ENCODE peak calls at places on chromosomes 7 and 10, in four cellular contexts. T is stomach, H is H1, B is GM12878. V is an unnamed sample.

GRCh38 chr10:117007080-117007479 is 2.1 kb upstream of the SHTN1 start:
- DNase-seq in T (no peak), H (no peak), B (no peak), V (peak)

GRCh38 chr10:131427253-131427652 is 115.7 kb upstream of the TCERG1L start:
- DNase-seq in T (no peak), H (no peak), B (no peak), V (no peak)

GRCh38 chr7:89797965-89798598 is 356.2 kb upstream of the STEAP1 start:
- DNase-seq in T (no peak), H (no peak), B (no peak), V (no peak)

GRCh38 chr7:148290451-148291005 is 300.0 kb upstream of the C7orf33 start:
- DNase-seq in T (no peak), H (no peak), B (no peak), V (no peak)

GRCh38 chr10:96618648-96619047 is 31.8 kb upstream of the TM9SF3 start:
- DNase-seq in T (peak), H (no peak), B (no peak), V (no peak)

GRCh38 chr10:58609525-58610150 is 97.0 kb downstream of the BICC1 start:
- DNase-seq in T (no peak), H (no peak), B (no peak), V (no peak)

GRCh38 chr10:94211187-94211529 is 151.6 kb downstream of the NOC3L start:
- DNase-seq in T (no peak), H (no peak), B (no peak), V (no peak)

GRCh38 chr10:23362879-23363787 is 18.5 kb upstream of the C10orf67 start:
- DNase-seq in T (no peak), H (no peak), B (no peak), V (no peak)

GRCh38 chr7:36301914-36302771 is 87.5 kb upstream of the ANLN start:
- DNase-seq in T (peak), H (no peak), B (no peak), V (peak)

GRCh38 chr10:73925539-73925938 is 14.6 kb downstream of the PLAU start:
- DNase-seq in T (no peak), H (no peak), B (no peak), V (no peak)

GRCh38 chr7:98286093-98286525 is 4.6 kb downstream of the BRI3 start:
- DNase-seq in T (peak), H (no peak), B (no peak), V (no peak)

GRCh38 chr7:15603124-15603523 is 41.3 kb upstream of the AGMO start:
- DNase-seq in T (no peak), H (no peak), B (no peak), V (no peak)

GRCh38 chr7:50687575-50688261 is 95.0 kb downstream of the GRB10 start:
- DNase-seq in T (no peak), H (no peak), B (no peak), V (no peak)

GRCh38 chr7:24129597-24129996 is 154.4 kb upstream of the NPY start:
- DNase-seq in T (no peak), H (no peak), B (no peak), V (no peak)

GRCh38 chr7:124728610-124729009 is 37.0 kb downstream of the GPR37 start:
- DNase-seq in T (no peak), H (no peak), B (no peak), V (no peak)

GRCh38 chr7:155951554-155952158 is 139.4 kb upstream of the SHH start:
- DNase-seq in T (peak), H (no peak), B (no peak), V (peak)

GRCh38 chr10:11823122-11823988 is at the start of gene PROSER2:
- DNase-seq in T (peak), H (no peak), B (no peak), V (peak)

GRCh38 chr10:30115391-30116253 is 56.2 kb upstream of the JCAD start:
- DNase-seq in T (no peak), H (no peak), B (no peak), V (peak)

GRCh38 chr7:5599543-5600200 is 176.0 kb upstream of the TNRC18 start:
- DNase-seq in T (no peak), H (no peak), B (no peak), V (no peak)

GRCh38 chr7:44978511-44979366 is at the start of gene MYO1G:
- DNase-seq in T (peak), H (no peak), B (peak), V (no peak)

GRCh38 chr7:22445140-22445722 is 54.8 kb downstream of the STEAP1B start:
- DNase-seq in T (peak), H (no peak), B (no peak), V (peak)

DNA sequence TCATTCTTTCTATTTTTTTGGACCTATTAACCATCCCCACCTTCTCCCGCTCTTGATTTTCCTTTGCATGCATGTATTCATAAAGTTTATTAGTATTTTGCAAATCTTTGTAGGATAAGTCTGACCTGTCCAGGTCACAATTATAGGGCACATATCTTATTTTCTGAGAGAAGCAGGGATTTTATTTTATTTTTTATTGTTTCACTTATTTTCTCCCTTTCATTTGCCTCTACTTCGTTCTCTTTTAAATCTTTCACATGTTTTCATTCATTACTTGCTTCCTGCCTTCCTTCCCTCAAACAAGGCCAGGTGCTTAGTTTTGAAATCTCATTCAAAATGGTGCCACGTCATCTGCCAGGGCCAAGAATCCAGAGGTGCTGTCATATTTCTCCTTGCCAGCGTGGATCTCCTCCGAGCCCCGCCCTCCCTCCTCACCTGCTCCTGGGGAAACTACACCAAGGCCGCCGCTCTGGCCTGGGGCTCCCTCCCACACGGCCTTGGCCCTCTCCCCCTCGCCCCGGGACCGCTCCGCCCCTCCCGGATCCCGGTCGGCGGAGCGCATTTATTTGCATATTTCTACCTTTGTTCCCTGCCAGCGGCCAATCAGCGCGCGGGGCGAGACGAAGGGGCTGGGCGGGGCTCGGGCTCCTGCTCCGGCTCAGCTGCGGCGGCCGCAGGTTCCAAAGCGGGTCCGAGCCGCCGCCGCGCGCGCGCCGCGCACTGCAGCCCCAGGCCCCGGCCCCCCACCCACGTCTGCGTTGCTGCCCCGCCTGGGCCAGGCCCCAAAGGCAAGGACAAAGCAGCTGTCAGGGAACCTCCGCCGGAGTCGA is at the start of gene TSPAN13:
- DNase-seq in T (peak), H (peak), B (no peak), V (peak)
- TF ChIP-seq POLR2AphosphoS5 in T (no peak), H (no peak), B (no peak), V (no peak)

DNA sequence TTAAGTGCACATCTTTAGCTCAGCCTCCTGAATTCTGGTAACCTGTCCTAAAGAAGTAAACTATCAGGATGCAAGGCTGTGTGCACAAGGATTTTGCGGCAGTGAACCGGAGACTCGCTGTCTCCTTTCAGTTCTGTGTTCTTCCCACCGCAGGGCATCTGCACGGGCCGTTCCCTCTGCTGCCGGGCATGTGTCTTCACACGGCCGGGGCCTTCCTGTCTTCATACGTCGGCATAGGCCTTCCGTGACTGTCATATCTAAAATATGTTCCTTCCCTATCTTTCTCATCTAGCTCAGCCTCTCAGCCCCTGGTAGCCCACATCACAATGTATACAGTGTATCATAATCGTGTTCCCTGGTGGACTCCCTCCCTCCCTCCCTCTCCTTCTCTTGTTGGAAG is 16.4 kb downstream of the PALD1 start:
- DNase-seq in T (peak), H (no peak), B (no peak), V (no peak)
- TF ChIP-seq POLR2AphosphoS5 in T (no peak), H (no peak), B (no peak), V (no peak)

DNA sequence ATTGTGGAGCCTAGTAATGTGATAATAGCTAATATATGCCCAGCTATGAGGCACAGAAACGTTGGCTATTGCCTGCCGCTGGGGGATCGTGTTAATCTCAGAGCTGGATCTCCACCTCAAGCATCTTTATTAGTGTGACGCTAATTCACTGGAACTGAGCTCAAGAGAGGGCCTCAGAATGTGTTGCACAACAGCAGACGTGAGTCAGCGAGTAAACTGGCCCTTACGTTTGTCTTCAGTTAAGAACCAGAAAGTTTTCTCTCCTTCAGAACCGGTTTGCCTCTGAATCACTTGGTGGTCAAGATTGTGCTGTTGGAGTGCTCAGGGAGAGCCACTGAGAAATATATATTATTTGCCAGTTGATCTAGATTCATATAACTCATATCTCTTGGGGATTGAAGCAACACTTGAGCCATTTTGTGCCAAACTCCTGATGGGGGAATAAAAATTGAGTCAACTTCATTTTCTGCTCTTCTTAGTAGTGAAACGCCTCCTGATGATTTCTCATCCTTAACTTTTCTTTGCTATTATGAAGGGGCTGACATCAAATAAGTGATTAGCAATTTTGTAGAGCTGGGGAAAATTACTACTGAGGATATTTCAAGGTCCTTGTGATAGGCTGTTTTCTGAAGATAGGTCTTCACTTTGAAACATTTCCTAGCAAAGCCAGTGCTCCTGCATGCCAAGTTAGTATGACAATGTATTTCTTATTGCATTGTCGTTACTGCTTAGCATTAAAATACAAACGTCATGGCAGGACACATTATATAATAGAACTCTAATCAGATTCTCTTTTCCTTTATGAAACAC is 22.3 kb downstream of the BZW2 start:
- DNase-seq in T (peak), H (no peak), B (no peak), V (no peak)
- TF ChIP-seq POLR2AphosphoS5 in T (no peak), H (no peak), B (no peak), V (no peak)

GRCh38 chr7:100602889-100603696 is 930 bp downstream of the PCOLCE start:
- DNase-seq in T (no peak), H (no peak), B (no peak), V (no peak)
- TF ChIP-seq POLR2AphosphoS5 in T (no peak), H (peak), B (no peak), V (no peak)

GRCh38 chr10:79381804-79382221 is 34.5 kb downstream of the PPIF start:
- DNase-seq in T (peak), H (no peak), B (no peak), V (no peak)
- TF ChIP-seq POLR2AphosphoS5 in T (no peak), H (no peak), B (no peak), V (no peak)

GRCh38 chr10:69499726-69500689 is 48.7 kb downstream of the TSPAN15 start:
- DNase-seq in T (peak), H (no peak), B (no peak), V (no peak)

GRCh38 chr10:69497611-69498390 is 46.5 kb downstream of the TSPAN15 start:
- DNase-seq in T (no peak), H (no peak), B (no peak), V (peak)

GRCh38 chr10:69500864-69501468 is 49.7 kb downstream of the TSPAN15 start:
- DNase-seq in T (peak), H (no peak), B (no peak), V (no peak)

GRCh38 chr10:69497235-69497561 is 45.9 kb downstream of the TSPAN15 start:
- DNase-seq in T (peak), H (no peak), B (no peak), V (no peak)

DNA sequence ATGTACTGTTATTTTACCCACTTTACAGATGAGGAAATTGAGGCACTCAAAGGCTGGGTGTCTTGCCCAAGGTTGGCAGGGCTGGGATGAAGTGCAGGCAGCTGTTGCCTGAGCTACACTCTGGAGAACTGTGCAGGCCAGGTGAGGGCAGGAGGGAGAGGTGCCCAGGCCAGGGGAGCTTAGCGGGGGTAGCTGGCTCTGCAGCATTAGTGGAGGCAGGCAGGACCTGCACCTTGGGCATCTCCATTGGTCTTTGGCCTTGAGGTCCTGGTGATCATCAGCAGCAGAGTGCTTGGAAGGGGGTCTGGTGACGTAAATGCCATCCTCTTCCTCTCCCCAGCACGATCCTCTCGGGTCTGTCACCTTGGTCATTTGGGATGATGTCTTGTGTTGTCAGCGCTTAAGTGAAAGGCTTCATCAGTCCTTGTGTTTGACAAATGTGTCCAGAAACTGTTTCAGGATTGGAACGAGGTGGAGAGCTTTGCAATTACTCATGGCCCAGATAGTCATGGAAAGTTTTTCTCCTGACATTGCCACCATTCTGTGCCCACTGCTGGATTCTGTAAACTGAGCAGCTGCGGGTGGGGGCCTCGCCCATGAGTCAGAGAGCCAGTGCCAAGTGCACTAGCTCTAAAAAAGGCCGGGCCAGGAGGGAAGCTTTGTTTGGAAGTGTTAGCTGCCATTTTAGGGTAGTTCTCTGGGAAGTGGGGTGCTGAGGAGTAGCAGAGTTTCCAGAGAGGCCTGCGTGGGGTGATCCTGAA is 47.6 kb downstream of the TSPAN15 start:
- DNase-seq in T (peak), H (no peak), B (no peak), V (no peak)
- TF ChIP-seq POLR2AphosphoS5 in T (peak), H (no peak), B (no peak), V (no peak)

GRCh38 chr7:99623091-99623693 is 6.4 kb downstream of the ZSCAN25 start:
- DNase-seq in T (no peak), H (no peak), B (no peak), V (no peak)
- TF ChIP-seq POLR2AphosphoS5 in T (no peak), H (no peak), B (no peak), V (no peak)